ENCODE peak calls at places on chromosomes 4 and X, in four cellular contexts. One of them, this sample, is unnamed.

GRCh38 chr4:124085561-124086180 is 626.9 kb downstream of the ANKRD50 start:
- DNase-seq in PC-9: no peak
- DNase-seq in cardiac fibroblast: peak; percentile 39
- DNase-seq in AG08395: no peak
- DNase-seq in this sample: no peak

GRCh38 chr4:41106081-41106480 is 108.3 kb downstream of the APBB2 start:
- DNase-seq in PC-9: no peak
- DNase-seq in cardiac fibroblast: no peak
- DNase-seq in AG08395: no peak
- DNase-seq in this sample: no peak

GRCh38 chrX:130825509-130825908 is 77.5 kb downstream of the ENOX2 start:
- DNase-seq in AG08395: no peak
- DNase-seq in cardiac fibroblast: no peak
- DNase-seq in PC-9: no peak
- DNase-seq in this sample: no peak

GRCh38 chr4:85086721-85087120 is 120.2 kb upstream of the WDFY3 start:
- DNase-seq in cardiac fibroblast: no peak
- DNase-seq in PC-9: no peak
- DNase-seq in AG08395: no peak
- DNase-seq in this sample: no peak

GRCh38 chr4:61478340-61478739 is 278.2 kb downstream of the ADGRL3 start:
- DNase-seq in cardiac fibroblast: no peak
- DNase-seq in PC-9: no peak
- DNase-seq in AG08395: no peak
- DNase-seq in this sample: no peak

GRCh38 chrX:1874899-1875298 is 260.0 kb downstream of the ASMT start:
- DNase-seq in AG08395: no peak
- DNase-seq in cardiac fibroblast: no peak
- DNase-seq in PC-9: no peak
- DNase-seq in this sample: no peak

GRCh38 chr4:159360549-159360948 is 257.7 kb downstream of the RAPGEF2 start:
- DNase-seq in AG08395: peak; percentile 71
- DNase-seq in cardiac fibroblast: peak; percentile 88
- DNase-seq in PC-9: no peak
- DNase-seq in this sample: no peak

GRCh38 chrX:1595711-1596060 is 4.3 kb downstream of the AKAP17A start:
- DNase-seq in PC-9: no peak
- DNase-seq in AG08395: no peak
- DNase-seq in cardiac fibroblast: no peak
- DNase-seq in this sample: no peak

GRCh38 chrX:125205918-125206665 is 113.6 kb upstream of the TEX13C start:
- DNase-seq in PC-9: no peak
- DNase-seq in AG08395: no peak
- DNase-seq in cardiac fibroblast: no peak
- DNase-seq in this sample: no peak

GRCh38 chr4:22238742-22239141 is 277.1 kb downstream of the ADGRA3 start:
- DNase-seq in PC-9: no peak
- DNase-seq in AG08395: no peak
- DNase-seq in cardiac fibroblast: no peak
- DNase-seq in this sample: no peak

GRCh38 chr4:156615066-156615514 is 356.5 kb downstream of the PDGFC start:
- DNase-seq in AG08395: peak; percentile 84
- DNase-seq in PC-9: peak; percentile 1
- DNase-seq in cardiac fibroblast: peak; percentile 94
- DNase-seq in this sample: no peak

GRCh38 chr4:15665738-15666365 is 10.7 kb upstream of the FBXL5 start:
- DNase-seq in PC-9: peak; percentile 41
- DNase-seq in AG08395: no peak
- DNase-seq in cardiac fibroblast: peak; percentile 87
- DNase-seq in this sample: peak; percentile 94

GRCh38 chr4:157912212-157912611 is 260.6 kb downstream of the GASK1B start:
- DNase-seq in PC-9: no peak
- DNase-seq in AG08395: no peak
- DNase-seq in cardiac fibroblast: no peak
- DNase-seq in this sample: no peak

GRCh38 chr4:138761638-138762205 is 253.9 kb upstream of the NOCT start:
- DNase-seq in cardiac fibroblast: no peak
- DNase-seq in PC-9: no peak
- DNase-seq in AG08395: peak; percentile 52
- DNase-seq in this sample: no peak

GRCh38 chr4:74112399-74113090 is 13.6 kb upstream of the CXCL2 start:
- DNase-seq in AG08395: no peak
- DNase-seq in PC-9: no peak
- DNase-seq in cardiac fibroblast: peak; percentile 55
- DNase-seq in this sample: no peak

GRCh38 chr4:153509724-153510123 is 43.6 kb downstream of the TMEM131L start:
- DNase-seq in AG08395: no peak
- DNase-seq in cardiac fibroblast: no peak
- DNase-seq in PC-9: no peak
- DNase-seq in this sample: no peak

GRCh38 chr4:44912980-44913379 is 186.6 kb upstream of the GNPDA2 start:
- DNase-seq in PC-9: no peak
- DNase-seq in cardiac fibroblast: no peak
- DNase-seq in AG08395: no peak
- DNase-seq in this sample: no peak

GRCh38 chr4:2793920-2794706 is 1.2 kb downstream of the SH3BP2 start:
- DNase-seq in cardiac fibroblast: peak; percentile 61
- DNase-seq in AG08395: no peak
- DNase-seq in PC-9: peak; percentile 50
- DNase-seq in this sample: peak; percentile 94

GRCh38 chrX:118644378-118644777 is 83.0 kb upstream of the IL13RA1 start:
- DNase-seq in cardiac fibroblast: peak; percentile 66
- DNase-seq in AG08395: peak; percentile 29
- DNase-seq in PC-9: peak; percentile 2
- DNase-seq in this sample: peak; percentile 16

GRCh38 chr4:163911891-163912290 is 417.4 kb downstream of the TMA16 start:
- DNase-seq in cardiac fibroblast: no peak
- DNase-seq in PC-9: no peak
- DNase-seq in AG08395: no peak
- DNase-seq in this sample: no peak

GRCh38 chrX:68163446-68163845 is 269.8 kb downstream of the OPHN1 start:
- DNase-seq in cardiac fibroblast: peak; percentile 71
- DNase-seq in PC-9: no peak
- DNase-seq in AG08395: no peak
- DNase-seq in this sample: no peak

GRCh38 chrX:10906861-10907260 is 204.3 kb upstream of the HCCS start:
- DNase-seq in PC-9: no peak
- DNase-seq in cardiac fibroblast: peak; percentile 39
- DNase-seq in AG08395: no peak
- DNase-seq in this sample: no peak

GRCh38 chrX:1307626-1308340 is 28.8 kb upstream of the IL3RA start:
- DNase-seq in PC-9: no peak
- DNase-seq in cardiac fibroblast: no peak
- DNase-seq in AG08395: no peak
- DNase-seq in this sample: no peak

GRCh38 chr4:73170518-73171198 is 87.9 kb downstream of the ANKRD17 start:
- DNase-seq in cardiac fibroblast: no peak
- DNase-seq in AG08395: no peak
- DNase-seq in PC-9: peak; percentile 65
- DNase-seq in this sample: peak; percentile 81

GRCh38 chr4:53479731-53480525 is 102.5 kb downstream of the FIP1L1 start:
- DNase-seq in PC-9: no peak
- DNase-seq in AG08395: peak; percentile 55
- DNase-seq in cardiac fibroblast: peak; percentile 70
- DNase-seq in this sample: no peak

GRCh38 chrX:17634542-17635207 is 102.6 kb upstream of the SCML1 start:
- DNase-seq in AG08395: no peak
- DNase-seq in cardiac fibroblast: no peak
- DNase-seq in PC-9: no peak
- DNase-seq in this sample: no peak

GRCh38 chr4:87257523-87257922 is 37.1 kb upstream of the KLHL8 start:
- DNase-seq in AG08395: no peak
- DNase-seq in cardiac fibroblast: no peak
- DNase-seq in PC-9: no peak
- DNase-seq in this sample: no peak

GRCh38 chr4:38101563-38101962 is 141.4 kb downstream of the PTTG2 start:
- DNase-seq in PC-9: no peak
- DNase-seq in AG08395: peak; percentile 44
- DNase-seq in cardiac fibroblast: peak; percentile 24
- DNase-seq in this sample: peak; percentile 94

GRCh38 chrX:110210417-110211139 is 107.3 kb downstream of the AMMECR1 start:
- DNase-seq in cardiac fibroblast: peak; percentile 87
- DNase-seq in AG08395: peak; percentile 57
- DNase-seq in PC-9: peak; percentile 4
- DNase-seq in this sample: no peak

GRCh38 chrX:77298790-77299189 is 148.4 kb upstream of the FGF16 start:
- DNase-seq in AG08395: no peak
- DNase-seq in PC-9: no peak
- DNase-seq in cardiac fibroblast: no peak
- DNase-seq in this sample: no peak

GRCh38 chr4:154517591-154517990 is 26.0 kb upstream of the DCHS2 start:
- DNase-seq in cardiac fibroblast: no peak
- DNase-seq in AG08395: no peak
- DNase-seq in PC-9: no peak
- DNase-seq in this sample: no peak

GRCh38 chrX:6071755-6072154 is 156.9 kb downstream of the NLGN4X start:
- DNase-seq in cardiac fibroblast: no peak
- DNase-seq in PC-9: no peak
- DNase-seq in AG08395: no peak
- DNase-seq in this sample: no peak

GRCh38 chr4:171857302-171858005 is 44.2 kb downstream of the GALNTL6 start:
- DNase-seq in PC-9: no peak
- DNase-seq in AG08395: no peak
- DNase-seq in cardiac fibroblast: no peak
- DNase-seq in this sample: no peak

GRCh38 chr4:188053302-188053701 is 56.1 kb downstream of the TRIML2 start:
- DNase-seq in PC-9: no peak
- DNase-seq in AG08395: no peak
- DNase-seq in cardiac fibroblast: no peak
- DNase-seq in this sample: no peak

GRCh38 chrX:48580662-48581061 is 6.4 kb downstream of the RBM3 start:
- DNase-seq in AG08395: no peak
- DNase-seq in cardiac fibroblast: no peak
- DNase-seq in PC-9: peak; percentile 29
- DNase-seq in this sample: peak; percentile 74

GRCh38 chr4:76377922-76378321 is 43.0 kb downstream of the CCDC158 start:
- DNase-seq in cardiac fibroblast: peak; percentile 61
- DNase-seq in PC-9: peak; percentile 44
- DNase-seq in AG08395: peak; percentile 34
- DNase-seq in this sample: peak; percentile 48

GRCh38 chrX:108310511-108310910 is 127.7 kb downstream of the COL4A6 start:
- DNase-seq in AG08395: no peak
- DNase-seq in PC-9: no peak
- DNase-seq in cardiac fibroblast: peak; percentile 6
- DNase-seq in this sample: no peak